ENCODE peak calls at places on chromosomes 7 and 10, in four cellular contexts. One of them, this sample, is unnamed.

GRCh38 chr10:35300063-35300699 is 36.1 kb upstream of the CCNY start:
- DNase-seq in psoas muscle: peak
- DNase-seq in stimulated activated CD4-positive, alpha-beta T cell treated with anti-CD3 and anti-CD28 coated beads, Interleukin-15, amount 100 ng/mL, for 1 hour: no peak
- DNase-seq in activated CD4-positive, alpha-beta T cell treated with anti-CD3 and anti-CD28 coated beads, Interleukin-2, amount 10 ng/mL, durations not matched to agents 7 days and 5 days: no peak
- DNase-seq in this sample: no peak

GRCh38 chr7:28729276-28729675 is 228.9 kb downstream of the TRIL start:
- DNase-seq in stimulated activated CD4-positive, alpha-beta T cell treated with anti-CD3 and anti-CD28 coated beads, Interleukin-15, amount 100 ng/mL, for 1 hour: no peak
- DNase-seq in activated CD4-positive, alpha-beta T cell treated with anti-CD3 and anti-CD28 coated beads, Interleukin-2, amount 10 ng/mL, durations not matched to agents 7 days and 5 days: no peak
- DNase-seq in psoas muscle: no peak
- DNase-seq in this sample: no peak

GRCh38 chr7:36161996-36162395 is 8.9 kb downstream of the EEPD1 start:
- DNase-seq in stimulated activated CD4-positive, alpha-beta T cell treated with anti-CD3 and anti-CD28 coated beads, Interleukin-15, amount 100 ng/mL, for 1 hour: no peak
- DNase-seq in psoas muscle: no peak
- DNase-seq in activated CD4-positive, alpha-beta T cell treated with anti-CD3 and anti-CD28 coated beads, Interleukin-2, amount 10 ng/mL, durations not matched to agents 7 days and 5 days: no peak
- DNase-seq in this sample: no peak

GRCh38 chr7:130903358-130903974 is 169.5 kb upstream of the KLF14 start:
- DNase-seq in activated CD4-positive, alpha-beta T cell treated with anti-CD3 and anti-CD28 coated beads, Interleukin-2, amount 10 ng/mL, durations not matched to agents 7 days and 5 days: no peak
- DNase-seq in stimulated activated CD4-positive, alpha-beta T cell treated with anti-CD3 and anti-CD28 coated beads, Interleukin-15, amount 100 ng/mL, for 1 hour: no peak
- DNase-seq in psoas muscle: no peak
- DNase-seq in this sample: no peak

GRCh38 chr7:17368856-17369520 is 70.5 kb downstream of the AHR start:
- DNase-seq in activated CD4-positive, alpha-beta T cell treated with anti-CD3 and anti-CD28 coated beads, Interleukin-2, amount 10 ng/mL, durations not matched to agents 7 days and 5 days: no peak
- DNase-seq in stimulated activated CD4-positive, alpha-beta T cell treated with anti-CD3 and anti-CD28 coated beads, Interleukin-15, amount 100 ng/mL, for 1 hour: no peak
- DNase-seq in psoas muscle: no peak
- DNase-seq in this sample: no peak

GRCh38 chr7:43768201-43768893 is 9.9 kb downstream of the BLVRA start:
- DNase-seq in stimulated activated CD4-positive, alpha-beta T cell treated with anti-CD3 and anti-CD28 coated beads, Interleukin-15, amount 100 ng/mL, for 1 hour: no peak
- DNase-seq in activated CD4-positive, alpha-beta T cell treated with anti-CD3 and anti-CD28 coated beads, Interleukin-2, amount 10 ng/mL, durations not matched to agents 7 days and 5 days: no peak
- DNase-seq in psoas muscle: no peak
- DNase-seq in this sample: no peak

GRCh38 chr10:132399117-132400035 is 2.4 kb downstream of the PWWP2B start:
- DNase-seq in psoas muscle: peak
- DNase-seq in stimulated activated CD4-positive, alpha-beta T cell treated with anti-CD3 and anti-CD28 coated beads, Interleukin-15, amount 100 ng/mL, for 1 hour: no peak
- DNase-seq in activated CD4-positive, alpha-beta T cell treated with anti-CD3 and anti-CD28 coated beads, Interleukin-2, amount 10 ng/mL, durations not matched to agents 7 days and 5 days: no peak
- DNase-seq in this sample: no peak

GRCh38 chr7:13990319-13990983 is 985 bp upstream of the ETV1 start:
- DNase-seq in stimulated activated CD4-positive, alpha-beta T cell treated with anti-CD3 and anti-CD28 coated beads, Interleukin-15, amount 100 ng/mL, for 1 hour: no peak
- DNase-seq in psoas muscle: peak
- DNase-seq in activated CD4-positive, alpha-beta T cell treated with anti-CD3 and anti-CD28 coated beads, Interleukin-2, amount 10 ng/mL, durations not matched to agents 7 days and 5 days: peak
- DNase-seq in this sample: no peak

GRCh38 chr10:103476046-103476768 is 2.8 kb downstream of the CALHM3 start:
- DNase-seq in stimulated activated CD4-positive, alpha-beta T cell treated with anti-CD3 and anti-CD28 coated beads, Interleukin-15, amount 100 ng/mL, for 1 hour: no peak
- DNase-seq in activated CD4-positive, alpha-beta T cell treated with anti-CD3 and anti-CD28 coated beads, Interleukin-2, amount 10 ng/mL, durations not matched to agents 7 days and 5 days: no peak
- DNase-seq in psoas muscle: no peak
- DNase-seq in this sample: no peak

GRCh38 chr10:22986771-22987542 is 59.1 kb downstream of the ARMC3 start:
- DNase-seq in activated CD4-positive, alpha-beta T cell treated with anti-CD3 and anti-CD28 coated beads, Interleukin-2, amount 10 ng/mL, durations not matched to agents 7 days and 5 days: no peak
- DNase-seq in stimulated activated CD4-positive, alpha-beta T cell treated with anti-CD3 and anti-CD28 coated beads, Interleukin-15, amount 100 ng/mL, for 1 hour: no peak
- DNase-seq in psoas muscle: no peak
- DNase-seq in this sample: no peak

GRCh38 chr10:78319371-78319770 is 285.7 kb downstream of the RPS24 start:
- DNase-seq in activated CD4-positive, alpha-beta T cell treated with anti-CD3 and anti-CD28 coated beads, Interleukin-2, amount 10 ng/mL, durations not matched to agents 7 days and 5 days: no peak
- DNase-seq in stimulated activated CD4-positive, alpha-beta T cell treated with anti-CD3 and anti-CD28 coated beads, Interleukin-15, amount 100 ng/mL, for 1 hour: no peak
- DNase-seq in psoas muscle: no peak
- DNase-seq in this sample: no peak

GRCh38 chr7:149642579-149642978 is 130.8 kb downstream of the ZNF467 start:
- DNase-seq in psoas muscle: no peak
- DNase-seq in activated CD4-positive, alpha-beta T cell treated with anti-CD3 and anti-CD28 coated beads, Interleukin-2, amount 10 ng/mL, durations not matched to agents 7 days and 5 days: no peak
- DNase-seq in stimulated activated CD4-positive, alpha-beta T cell treated with anti-CD3 and anti-CD28 coated beads, Interleukin-15, amount 100 ng/mL, for 1 hour: no peak
- DNase-seq in this sample: no peak

GRCh38 chr10:32207544-32207943 is 139.4 kb downstream of the EPC1 start:
- DNase-seq in stimulated activated CD4-positive, alpha-beta T cell treated with anti-CD3 and anti-CD28 coated beads, Interleukin-15, amount 100 ng/mL, for 1 hour: peak
- DNase-seq in activated CD4-positive, alpha-beta T cell treated with anti-CD3 and anti-CD28 coated beads, Interleukin-2, amount 10 ng/mL, durations not matched to agents 7 days and 5 days: peak
- DNase-seq in psoas muscle: peak
- DNase-seq in this sample: peak

GRCh38 chr7:138878064-138878463 is 80.1 kb upstream of the ATP6V0A4 start:
- DNase-seq in stimulated activated CD4-positive, alpha-beta T cell treated with anti-CD3 and anti-CD28 coated beads, Interleukin-15, amount 100 ng/mL, for 1 hour: no peak
- DNase-seq in psoas muscle: no peak
- DNase-seq in activated CD4-positive, alpha-beta T cell treated with anti-CD3 and anti-CD28 coated beads, Interleukin-2, amount 10 ng/mL, durations not matched to agents 7 days and 5 days: no peak
- DNase-seq in this sample: no peak

GRCh38 chr7:70659263-70659662 is 472.7 kb upstream of the GALNT17 start:
- DNase-seq in stimulated activated CD4-positive, alpha-beta T cell treated with anti-CD3 and anti-CD28 coated beads, Interleukin-15, amount 100 ng/mL, for 1 hour: no peak
- DNase-seq in activated CD4-positive, alpha-beta T cell treated with anti-CD3 and anti-CD28 coated beads, Interleukin-2, amount 10 ng/mL, durations not matched to agents 7 days and 5 days: no peak
- DNase-seq in psoas muscle: no peak
- DNase-seq in this sample: no peak

GRCh38 chr10:50554995-50555568 is 68.7 kb downstream of the SGMS1 start:
- DNase-seq in psoas muscle: no peak
- DNase-seq in activated CD4-positive, alpha-beta T cell treated with anti-CD3 and anti-CD28 coated beads, Interleukin-2, amount 10 ng/mL, durations not matched to agents 7 days and 5 days: no peak
- DNase-seq in stimulated activated CD4-positive, alpha-beta T cell treated with anti-CD3 and anti-CD28 coated beads, Interleukin-15, amount 100 ng/mL, for 1 hour: no peak
- DNase-seq in this sample: no peak

GRCh38 chr10:78465456-78465855 is 431.8 kb downstream of the RPS24 start:
- DNase-seq in psoas muscle: no peak
- DNase-seq in stimulated activated CD4-positive, alpha-beta T cell treated with anti-CD3 and anti-CD28 coated beads, Interleukin-15, amount 100 ng/mL, for 1 hour: no peak
- DNase-seq in activated CD4-positive, alpha-beta T cell treated with anti-CD3 and anti-CD28 coated beads, Interleukin-2, amount 10 ng/mL, durations not matched to agents 7 days and 5 days: no peak
- DNase-seq in this sample: no peak

GRCh38 chr10:114309111-114309651 is 70.1 kb downstream of the VWA2 start:
- DNase-seq in activated CD4-positive, alpha-beta T cell treated with anti-CD3 and anti-CD28 coated beads, Interleukin-2, amount 10 ng/mL, durations not matched to agents 7 days and 5 days: no peak
- DNase-seq in psoas muscle: no peak
- DNase-seq in stimulated activated CD4-positive, alpha-beta T cell treated with anti-CD3 and anti-CD28 coated beads, Interleukin-15, amount 100 ng/mL, for 1 hour: no peak
- DNase-seq in this sample: no peak

GRCh38 chr10:87505366-87506113 is 847 bp downstream of the MINPP1 start:
- DNase-seq in psoas muscle: no peak
- DNase-seq in stimulated activated CD4-positive, alpha-beta T cell treated with anti-CD3 and anti-CD28 coated beads, Interleukin-15, amount 100 ng/mL, for 1 hour: peak
- DNase-seq in activated CD4-positive, alpha-beta T cell treated with anti-CD3 and anti-CD28 coated beads, Interleukin-2, amount 10 ng/mL, durations not matched to agents 7 days and 5 days: peak
- DNase-seq in this sample: peak

GRCh38 chr7:55130554-55131198 is 111.9 kb downstream of the EGFR start:
- DNase-seq in psoas muscle: peak
- DNase-seq in stimulated activated CD4-positive, alpha-beta T cell treated with anti-CD3 and anti-CD28 coated beads, Interleukin-15, amount 100 ng/mL, for 1 hour: no peak
- DNase-seq in activated CD4-positive, alpha-beta T cell treated with anti-CD3 and anti-CD28 coated beads, Interleukin-2, amount 10 ng/mL, durations not matched to agents 7 days and 5 days: no peak
- DNase-seq in this sample: no peak

GRCh38 chr10:82961864-82962263 is 1086.9 kb downstream of the NRG3 start:
- DNase-seq in activated CD4-positive, alpha-beta T cell treated with anti-CD3 and anti-CD28 coated beads, Interleukin-2, amount 10 ng/mL, durations not matched to agents 7 days and 5 days: no peak
- DNase-seq in stimulated activated CD4-positive, alpha-beta T cell treated with anti-CD3 and anti-CD28 coated beads, Interleukin-15, amount 100 ng/mL, for 1 hour: no peak
- DNase-seq in psoas muscle: no peak
- DNase-seq in this sample: no peak

GRCh38 chr7:151051108-151051507 is 2.8 kb downstream of the ASIC3 start:
- DNase-seq in psoas muscle: peak
- DNase-seq in activated CD4-positive, alpha-beta T cell treated with anti-CD3 and anti-CD28 coated beads, Interleukin-2, amount 10 ng/mL, durations not matched to agents 7 days and 5 days: peak
- DNase-seq in stimulated activated CD4-positive, alpha-beta T cell treated with anti-CD3 and anti-CD28 coated beads, Interleukin-15, amount 100 ng/mL, for 1 hour: peak
- DNase-seq in this sample: peak

GRCh38 chr10:77458986-77459590 is 178.5 kb downstream of the KCNMA1 start:
- DNase-seq in psoas muscle: no peak
- DNase-seq in activated CD4-positive, alpha-beta T cell treated with anti-CD3 and anti-CD28 coated beads, Interleukin-2, amount 10 ng/mL, durations not matched to agents 7 days and 5 days: no peak
- DNase-seq in stimulated activated CD4-positive, alpha-beta T cell treated with anti-CD3 and anti-CD28 coated beads, Interleukin-15, amount 100 ng/mL, for 1 hour: no peak
- DNase-seq in this sample: no peak

This sample was measured in T-helper 9 cell.